ENCODE peak calls at places on chromosome 18, in eight cellular contexts. N, Q, O, G, T, Z, S and X are unnamed samples. For H3K36me3, the result is how much of the 10 kb centered on the place peaks cover.

GRCh38 chr18:7908686-7909299 is 341.7 kb downstream of the PTPRM start:
- DNase-seq in N (no peak), Q (no peak), O (no peak), G (no peak), T (no peak), Z (no peak), S (no peak), X (no peak)

GRCh38 chr18:9856097-9856496 is 29.7 kb upstream of the TXNDC2 start:
- DNase-seq in N (no peak), Q (no peak), O (no peak), G (no peak), T (no peak), Z (no peak), S (no peak), X (no peak)

GRCh38 chr18:47903809-47904208 is 26.6 kb downstream of the SMAD2 start:
- DNase-seq in N (no peak), Q (no peak), O (no peak), G (no peak), T (no peak), Z (no peak), S (no peak), X (no peak)

GRCh38 chr18:8800445-8800844 is 95.1 kb downstream of the MTCL1 start:
- DNase-seq in N (peak), Q (no peak), O (no peak), G (no peak), T (no peak), Z (no peak), S (no peak), X (no peak)

GRCh38 chr18:492451-492850 is 8.1 kb downstream of the COLEC12 start:
- DNase-seq in N (no peak), Q (no peak), O (no peak), G (no peak), T (no peak), Z (no peak), S (no peak), X (no peak)

GRCh38 chr18:28684746-28685145 is 507.8 kb upstream of the CDH2 start:
- DNase-seq in N (no peak), Q (no peak), O (no peak), G (no peak), T (no peak), Z (no peak), S (no peak), X (no peak)

GRCh38 chr18:53508529-53508928 is 715.9 kb downstream of the MBD2 start:
- DNase-seq in N (peak), Q (no peak), O (no peak), G (no peak), T (no peak), Z (no peak), S (no peak), X (no peak)

GRCh38 chr18:58438161-58438983 is 190.5 kb downstream of the ALPK2 start:
- DNase-seq in N (no peak), Q (no peak), O (no peak), G (no peak), T (no peak), Z (peak), S (no peak), X (no peak)

GRCh38 chr18:31497711-31498449 is at the start of gene DSG2:
- DNase-seq in N (peak), Q (peak), O (peak), G (peak), T (no peak), Z (peak), S (peak), X (peak)

GRCh38 chr18:79857082-79857661 is 59.4 kb downstream of the KCNG2 start:
- DNase-seq in N (peak), Q (no peak), O (no peak), G (peak), T (no peak), Z (no peak), S (peak), X (no peak)

DNA sequence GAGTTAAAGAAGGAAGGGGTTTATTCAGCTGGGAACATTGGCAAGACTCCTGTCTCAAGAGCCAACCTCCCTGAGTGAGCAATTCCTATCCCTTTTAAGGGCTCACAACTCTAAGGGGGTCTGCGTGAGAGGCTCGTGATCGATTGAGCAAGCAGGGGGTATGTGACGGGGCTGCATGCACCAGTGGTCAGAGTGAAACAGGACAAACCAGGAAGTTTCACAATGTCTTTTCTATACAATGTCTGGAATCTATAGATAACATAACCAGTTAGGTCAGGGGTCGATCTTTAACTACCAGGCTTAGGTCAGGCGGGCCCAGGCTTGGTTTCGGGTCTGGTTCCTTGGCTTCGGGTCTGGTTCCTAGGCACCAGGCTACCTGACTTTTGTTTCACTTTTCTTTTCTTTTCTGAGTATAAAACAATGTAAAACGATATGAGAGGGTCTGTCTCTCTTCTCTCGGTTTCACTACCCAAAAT is 30.1 kb upstream of the LIPG start:
- DNase-seq in N (no peak), Q (no peak), O (no peak), G (no peak), T (no peak), Z (no peak), S (no peak), X (no peak)
- H3K4me3 ChIP-seq in N (no peak), Q (no peak), O (no peak), G (no peak), T (no peak), Z (no peak), S (no peak), X (no peak)

GRCh38 chr18:11901826-11902438 is 6.2 kb downstream of the MPPE1 start:
- DNase-seq in N (no peak), Q (no peak), O (no peak), G (no peak), T (no peak), Z (no peak), S (no peak), X (no peak)

GRCh38 chr18:11902522-11903292 is 5.4 kb downstream of the MPPE1 start:
- DNase-seq in N (peak), Q (no peak), O (no peak), G (no peak), T (no peak), Z (no peak), S (no peak), X (no peak)

GRCh38 chr18:11897781-11898180 is 10.3 kb downstream of the MPPE1 start:
- DNase-seq in N (no peak), Q (no peak), O (no peak), G (no peak), T (no peak), Z (no peak), S (no peak), X (no peak)

GRCh38 chr18:11899063-11899462 is 9.1 kb downstream of the MPPE1 start:
- DNase-seq in N (no peak), Q (no peak), O (no peak), G (no peak), T (no peak), Z (no peak), S (no peak), X (no peak)
- H3K27ac ChIP-seq in N (no peak), Q (no peak), O (no peak), G (no peak), T (no peak), Z (no peak), S (no peak), X (no peak)

DNA sequence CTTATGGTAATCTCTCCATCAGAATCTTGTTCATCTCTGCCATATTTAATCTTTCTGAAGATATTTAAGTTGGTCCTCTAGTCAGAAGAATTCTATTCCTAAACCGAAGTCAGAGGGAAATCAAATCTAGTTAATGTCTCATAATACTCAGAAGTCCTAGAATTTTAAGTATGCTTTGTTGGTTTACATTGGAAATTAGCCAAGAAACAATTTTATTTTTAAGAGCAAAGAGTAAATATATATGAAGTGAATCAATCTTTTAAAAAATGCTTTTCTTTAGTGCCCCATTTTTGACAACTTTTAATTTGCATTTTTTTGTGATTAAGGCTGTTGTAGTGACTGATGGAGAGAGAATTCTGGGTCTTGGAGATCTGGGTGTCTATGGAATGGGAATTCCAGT is 38.1 kb downstream of the ME2 start:
- DNase-seq in N (no peak), Q (no peak), O (no peak), G (no peak), T (no peak), Z (no peak), S (no peak), X (no peak)
- H3K36me3 ChIP-seq in N (under half), Q (half or more), O (under half), G (under half), T (under half), Z (half or more), S (under half), X (under half)

GRCh38 chr18:73715228-73715670 is 432.4 kb downstream of the FBXO15 start:
- DNase-seq in N (no peak), Q (no peak), O (no peak), G (no peak), T (no peak), Z (no peak), S (no peak), X (no peak)
- H3K4me3 ChIP-seq in N (no peak), Q (no peak), O (no peak), G (no peak), T (no peak), Z (no peak), S (no peak), X (peak)